ENCODE peak calls at places on chromosomes 7 and 10, in four cellular contexts. K is hepatocyte, W is cardiac muscle cell, J is kidney. M is an unnamed sample. For H3K36me3, the result is how much of the 10 kb centered on the place peaks cover.

GRCh38 chr7:111264111-111264868 is 173.4 kb downstream of the LRRN3 start:
- DNase-seq in W (no peak), K (no peak), J (no peak), M (no peak)

GRCh38 chr10:74377476-74377875 is 226.5 kb downstream of the ADK start:
- DNase-seq in K (no peak), W (no peak), J (no peak), M (no peak)

GRCh38 chr7:106774768-106775551 is 90.1 kb upstream of the PIK3CG start:
- DNase-seq in W (peak), J (no peak), K (no peak), M (no peak)

GRCh38 chr7:88289505-88290129 is 17.1 kb downstream of the STEAP4 start:
- DNase-seq in W (no peak), K (no peak), J (no peak), M (no peak)

GRCh38 chr10:91163269-91163708 is 57.2 kb upstream of the PCGF5 start:
- DNase-seq in W (peak), K (peak), J (peak), M (peak)

GRCh38 chr7:45888185-45888992 is at the start of gene IGFBP1:
- DNase-seq in K (peak), J (peak), W (peak), M (no peak)

GRCh38 chr7:158374586-158374985 is 213.0 kb downstream of the PTPRN2 start:
- DNase-seq in J (no peak), W (peak), K (no peak), M (no peak)

GRCh38 chr10:121062040-121062574 is 210.9 kb downstream of the WDR11 start:
- DNase-seq in W (no peak), K (no peak), J (no peak), M (no peak)

GRCh38 chr7:158495780-158496179 is 91.8 kb downstream of the PTPRN2 start:
- DNase-seq in J (no peak), W (peak), K (peak), M (no peak)

GRCh38 chr10:16835223-16835622 is 18.0 kb upstream of the RSU1 start:
- DNase-seq in K (no peak), J (no peak), W (no peak), M (no peak)

GRCh38 chr10:470339-471003 is 219.0 kb downstream of the DIP2C start:
- DNase-seq in J (peak), W (no peak), K (no peak), M (no peak)

GRCh38 chr10:469947-470338 is 219.5 kb downstream of the DIP2C start:
- DNase-seq in K (no peak), W (no peak), J (no peak), M (no peak)

GRCh38 chr10:474946-475345 is 214.5 kb downstream of the DIP2C start:
- DNase-seq in W (no peak), J (no peak), K (no peak), M (no peak)

GRCh38 chr10:474406-474805 is 215.1 kb downstream of the DIP2C start:
- DNase-seq in K (no peak), J (no peak), W (no peak), M (no peak)

DNA sequence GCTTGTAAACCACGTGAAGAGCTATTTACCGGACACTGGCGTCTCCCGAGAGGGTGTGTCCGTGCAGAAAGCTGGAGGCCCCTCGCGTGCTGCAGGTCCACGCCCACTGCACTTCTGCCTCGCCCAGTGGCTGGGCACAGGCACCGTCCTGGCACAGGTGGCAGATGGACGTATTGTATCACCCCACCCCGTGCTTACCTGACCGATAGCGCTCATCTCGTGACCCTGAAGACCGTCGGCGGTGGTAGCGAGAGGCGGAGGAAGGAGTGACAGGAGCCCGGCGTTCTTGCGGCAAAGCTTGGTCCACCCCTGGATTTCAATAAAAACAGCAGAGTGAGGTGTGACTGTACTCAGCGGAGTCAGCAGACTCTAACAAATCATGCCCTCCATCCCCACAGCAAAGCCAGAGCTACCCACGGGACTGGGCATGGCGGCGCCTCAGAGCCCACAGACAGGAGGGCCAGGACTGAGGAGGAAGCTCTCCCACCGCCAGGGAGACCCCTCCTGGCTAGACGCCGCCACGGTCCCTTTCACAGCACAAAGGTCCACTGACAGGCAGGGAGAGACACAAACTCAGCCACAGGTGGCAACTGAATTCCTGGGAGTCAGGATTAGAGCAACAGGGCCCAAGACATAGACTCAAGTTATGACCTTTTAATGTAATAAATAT is 217.1 kb downstream of the DIP2C start:
- DNase-seq in J (peak), K (no peak), W (no peak), M (no peak)
- TF ChIP-seq CTCF in J (no peak), K (no peak), W (no peak), M (no peak)

DNA sequence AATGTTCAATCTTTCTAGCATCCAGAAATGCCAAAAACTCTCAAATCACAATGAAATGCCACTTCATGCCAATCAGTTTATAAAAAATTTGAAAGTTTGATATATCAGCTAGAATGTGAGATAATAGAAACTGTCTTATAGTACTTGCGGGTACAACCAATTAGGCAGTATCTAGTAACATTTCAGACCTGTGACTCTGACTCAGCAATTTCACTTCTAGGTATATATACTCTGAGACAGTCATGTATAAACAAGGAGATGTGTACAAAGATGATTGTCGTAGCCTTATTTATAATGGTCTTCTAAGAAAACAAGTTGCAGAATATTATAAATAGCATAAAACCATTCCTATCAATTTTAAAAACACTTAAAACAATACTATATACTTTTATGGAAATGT is 252.3 kb upstream of the PODXL start:
- DNase-seq in J (no peak), K (no peak), W (no peak), M (no peak)
- H3K36me3 ChIP-seq in J (under half), K (under half), W (under half), M (under half)

GRCh38 chr10:104622175-104622574 is 18.9 kb upstream of the SORCS3 start:
- DNase-seq in W (no peak), K (no peak), J (no peak), M (no peak)

GRCh38 chr10:104617831-104618230 is 23.3 kb upstream of the SORCS3 start:
- DNase-seq in K (no peak), J (no peak), W (no peak), M (no peak)

GRCh38 chr10:104622598-104623209 is 18.4 kb upstream of the SORCS3 start:
- DNase-seq in W (no peak), J (no peak), K (peak), M (no peak)
- TF ChIP-seq CTCF in W (peak), J (peak), K (peak), M (peak)

GRCh38 chr10:110285501-110285900 is 19.2 kb downstream of the SMNDC1 start:
- DNase-seq in K (no peak), J (no peak), W (no peak), M (no peak)
- H3K36me3 ChIP-seq in K (under half), J (under half), W (under half), M (under half)

DNA sequence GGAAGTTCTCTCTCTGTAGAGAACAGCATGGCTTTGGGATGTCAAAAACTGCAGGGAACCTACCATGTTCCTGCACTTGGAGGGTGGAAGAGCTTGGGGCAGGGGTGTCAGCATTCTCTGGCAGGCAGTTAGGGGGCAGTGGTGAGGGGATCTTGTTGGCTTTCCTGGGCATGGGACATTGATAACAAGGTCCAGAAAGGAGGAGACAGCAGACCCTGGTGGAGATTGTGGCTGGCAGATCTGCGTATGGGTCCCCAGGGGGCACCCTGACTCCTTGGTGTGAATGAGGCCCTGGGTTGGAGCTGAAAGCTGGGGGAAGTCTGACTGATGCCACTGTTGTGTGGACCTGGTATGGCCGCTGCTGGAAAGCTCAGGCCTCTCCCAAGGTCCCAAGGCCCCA is 22.9 kb upstream of the CAMK2B start:
- DNase-seq in W (peak), K (no peak), J (no peak), M (no peak)
- TF ChIP-seq CTCF in W (peak), K (no peak), J (peak), M (peak)

M was measured in RWPE2.